ENCODE peak calls at places on chromosomes 4 and X, in nine cellular contexts. B is uterus, U is gastrocnemius medialis, S is H9, Z is heart right ventricle, N is ascending aorta, O is ovary, G is IMR-90, Q is heart left ventricle. V is an unnamed sample. For H3K9me3, the result is how much of the 10 kb centered on the place peaks cover.

GRCh38 chr4:37597019-37597418 is 89.2 kb downstream of the RELL1 start:
- DNase-seq in B (no peak), U (no peak), S (no peak), Z (no peak), N (no peak), O (no peak), G (no peak), Q (no peak), V (no peak)

GRCh38 chr4:145380123-145380522 is 101.5 kb upstream of the SMAD1 start:
- DNase-seq in B (no peak), U (no peak), S (no peak), Z (no peak), N (no peak), O (no peak), G (no peak), Q (no peak), V (no peak)

GRCh38 chr4:69951602-69952001 is 13.9 kb downstream of the CSN2 start:
- DNase-seq in B (no peak), U (no peak), S (no peak), Z (no peak), N (no peak), O (no peak), G (no peak), Q (no peak), V (no peak)

GRCh38 chr4:81166431-81166830 is 48.6 kb downstream of the PRKG2 start:
- DNase-seq in B (no peak), U (no peak), S (no peak), Z (no peak), N (no peak), O (no peak), G (no peak), Q (no peak), V (no peak)

GRCh38 chrX:118974088-118974907 is at the start of gene LONRF3:
- DNase-seq in B (peak), U (peak), S (no peak), Z (peak), N (peak), O (peak), G (peak), Q (peak), V (peak)

GRCh38 chr4:86400216-86400615 is 40.4 kb upstream of the MAPK10 start:
- DNase-seq in B (no peak), U (no peak), S (no peak), Z (no peak), N (no peak), O (no peak), G (peak), Q (no peak), V (no peak)

GRCh38 chrX:9539611-9540387 is 74.9 kb downstream of the TBL1X start:
- DNase-seq in B (no peak), U (no peak), S (no peak), Z (no peak), N (no peak), O (no peak), G (no peak), Q (no peak), V (no peak)

GRCh38 chrX:132489256-132490085 is 633 bp upstream of the MBNL3 start:
- DNase-seq in B (peak), U (no peak), S (peak), Z (peak), N (no peak), O (peak), G (peak), Q (peak), V (no peak)

GRCh38 chr4:107718351-107718965 is 1.6 kb downstream of the PAPSS1 start:
- DNase-seq in B (no peak), U (no peak), S (no peak), Z (no peak), N (no peak), O (no peak), G (no peak), Q (no peak), V (no peak)

GRCh38 chr4:74223098-74223497 is 65.2 kb downstream of the MTHFD2L start:
- DNase-seq in B (no peak), U (no peak), S (no peak), Z (no peak), N (no peak), O (no peak), G (no peak), Q (no peak), V (no peak)

GRCh38 chrX:42869659-42870476 is 91.9 kb upstream of the PPP1R2C start:
- DNase-seq in B (no peak), U (no peak), S (no peak), Z (no peak), N (no peak), O (no peak), G (no peak), Q (no peak), V (no peak)

GRCh38 chr4:173270312-173271027 is 63.7 kb downstream of the HMGB2 start:
- DNase-seq in B (no peak), U (no peak), S (no peak), Z (no peak), N (no peak), O (peak), G (peak), Q (no peak), V (no peak)

GRCh38 chrX:311156-312129 is 7.2 kb downstream of the GTPBP6 start:
- DNase-seq in B (no peak), U (no peak), S (no peak), Z (no peak), N (no peak), O (no peak), G (no peak), Q (peak), V (no peak)

GRCh38 chrX:109783712-109784109 is 50.7 kb upstream of the ACSL4 start:
- DNase-seq in B (no peak), U (no peak), S (no peak), Z (no peak), N (no peak), O (no peak), G (no peak), Q (no peak), V (no peak)

GRCh38 chrX:123648028-123648810 is 84.6 kb downstream of the THOC2 start:
- DNase-seq in B (no peak), U (no peak), S (peak), Z (no peak), N (no peak), O (no peak), G (peak), Q (no peak), V (no peak)

GRCh38 chr4:81562093-81562492 is 90.4 kb upstream of the RASGEF1B start:
- DNase-seq in B (no peak), U (no peak), S (no peak), Z (no peak), N (no peak), O (no peak), G (no peak), Q (no peak), V (no peak)

GRCh38 chrX:38409289-38409688 is 56.9 kb downstream of the OTC start:
- DNase-seq in B (no peak), U (no peak), S (no peak), Z (no peak), N (no peak), O (no peak), G (no peak), Q (no peak), V (no peak)

GRCh38 chr4:123299212-123299651 is 97.4 kb upstream of the SPRY1 start:
- DNase-seq in B (no peak), U (no peak), S (no peak), Z (no peak), N (no peak), O (no peak), G (peak), Q (no peak), V (no peak)

GRCh38 chr4:63764400-63764799 is 644.9 kb downstream of the TECRL start:
- DNase-seq in B (no peak), U (no peak), S (no peak), Z (no peak), N (no peak), O (no peak), G (no peak), Q (no peak), V (no peak)

GRCh38 chrX:22220941-22221340 is 51.8 kb upstream of the CBLL2 start:
- DNase-seq in B (no peak), U (no peak), S (no peak), Z (no peak), N (no peak), O (no peak), G (peak), Q (no peak), V (no peak)

DNA sequence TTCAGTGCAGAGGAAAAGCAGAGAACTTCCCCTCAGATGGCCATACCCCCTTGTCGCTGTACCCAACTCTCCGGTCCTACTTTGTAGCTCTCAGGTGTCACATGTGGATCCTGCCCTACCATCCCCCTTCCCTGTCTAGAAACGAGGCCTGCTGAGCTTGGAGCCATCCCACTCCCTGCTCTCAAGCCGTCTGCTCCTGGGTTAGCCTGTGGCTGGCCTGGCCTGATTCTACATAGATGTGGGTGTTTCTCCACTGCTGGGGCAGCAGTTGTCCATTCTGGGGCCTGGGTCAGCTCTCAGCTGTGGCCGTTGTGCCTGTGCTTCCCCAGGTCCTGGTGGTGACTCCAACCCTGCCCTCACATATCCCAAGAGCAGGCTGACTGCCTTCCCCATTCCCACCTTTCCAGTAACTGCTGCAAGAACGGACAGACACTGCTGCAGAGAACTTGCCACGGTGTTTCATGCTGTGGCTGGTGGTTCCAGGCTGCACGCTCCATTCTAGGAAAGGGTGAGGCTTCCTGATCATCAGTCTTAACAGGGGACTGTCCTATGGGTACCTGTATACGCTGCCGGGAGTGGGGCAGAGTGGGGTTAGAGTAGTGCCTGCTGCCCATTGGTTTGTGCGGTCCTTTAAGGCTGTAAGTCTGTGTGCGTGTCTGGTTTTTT is 3.6 kb downstream of the IL9R start:
- DNase-seq in B (no peak), U (no peak), S (no peak), Z (no peak), N (no peak), O (no peak), G (no peak), Q (no peak), V (no peak)
- H3K9me3 ChIP-seq in B (under half), U (under half), S (under half), Z (under half), N (under half), O (under half), G (under half), Q (under half), V (under half)

GRCh38 chrX:154804564-154804956 is 725 bp downstream of the MPP1 start:
- DNase-seq in B (no peak), U (no peak), S (no peak), Z (no peak), N (no peak), O (no peak), G (no peak), Q (no peak), V (no peak)
- H3K27ac ChIP-seq in B (peak), U (peak), S (no peak), Z (peak), N (peak), O (no peak), G (no peak), Q (no peak), V (peak)

DNA sequence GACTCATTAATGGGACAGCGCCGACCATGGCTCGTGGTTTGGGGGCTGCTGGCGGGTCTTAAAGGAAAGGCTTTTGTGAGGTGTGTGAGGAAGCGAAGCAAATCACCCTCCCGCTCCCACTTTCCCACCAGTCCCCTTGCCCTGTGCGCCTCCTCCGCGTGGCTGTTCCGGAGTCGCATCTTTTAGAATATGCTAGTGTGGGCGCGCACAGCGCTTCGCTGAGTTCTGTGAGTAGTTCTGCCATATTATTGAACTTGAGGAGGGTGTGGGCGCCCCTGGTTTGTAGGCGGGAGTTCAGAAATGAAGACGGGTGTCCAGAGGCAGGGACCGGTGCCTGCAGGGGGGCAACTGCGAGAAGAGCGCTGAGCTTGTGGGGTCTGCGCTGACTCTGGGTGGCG is 49.1 kb downstream of the ZNF141 start:
- DNase-seq in B (no peak), U (no peak), S (no peak), Z (no peak), N (no peak), O (no peak), G (no peak), Q (no peak), V (no peak)
- H3K9me3 ChIP-seq in B (half or more), U (under half), S (under half), Z (half or more), N (half or more), O (under half), G (half or more), Q (half or more), V (half or more)

GRCh38 chr4:72429397-72429889 is 139.6 kb downstream of the ADAMTS3 start:
- DNase-seq in B (no peak), U (no peak), S (no peak), Z (no peak), N (no peak), O (no peak), G (no peak), Q (no peak), V (no peak)

GRCh38 chr4:72427022-72427421 is 142.0 kb downstream of the ADAMTS3 start:
- DNase-seq in B (no peak), U (no peak), S (no peak), Z (no peak), N (no peak), O (no peak), G (no peak), Q (no peak), V (no peak)

GRCh38 chr4:72430050-72430449 is 139.0 kb downstream of the ADAMTS3 start:
- DNase-seq in B (no peak), U (no peak), S (no peak), Z (no peak), N (no peak), O (no peak), G (no peak), Q (no peak), V (no peak)

GRCh38 chr4:72430988-72431387 is 138.0 kb downstream of the ADAMTS3 start:
- DNase-seq in B (no peak), U (no peak), S (no peak), Z (no peak), N (no peak), O (no peak), G (no peak), Q (no peak), V (no peak)

DNA sequence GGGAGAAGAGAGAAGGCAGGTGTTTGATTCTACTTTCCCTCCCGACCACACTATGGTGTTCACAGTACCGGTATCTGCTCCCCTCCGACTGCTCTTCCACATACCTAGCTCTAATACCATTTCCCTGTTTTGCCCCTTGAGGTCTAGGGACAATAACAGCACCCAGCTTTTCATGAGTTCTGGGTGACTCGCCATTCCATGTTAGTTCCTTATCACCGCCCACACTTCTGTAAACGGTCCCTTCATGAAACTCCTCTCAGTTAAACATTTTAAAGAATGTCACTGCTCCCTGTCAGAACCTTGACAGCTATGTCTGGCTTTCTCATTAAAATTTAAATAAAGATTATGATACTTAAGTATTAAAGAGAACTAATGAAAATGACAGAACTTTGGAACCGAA is 136.7 kb downstream of the ADAMTS3 start:
- DNase-seq in B (no peak), U (no peak), S (no peak), Z (no peak), N (no peak), O (no peak), G (no peak), Q (no peak), V (no peak)
- H3K27ac ChIP-seq in B (no peak), U (no peak), S (no peak), Z (no peak), N (no peak), O (no peak), G (no peak), Q (no peak), V (no peak)

V was measured in thoracic aorta.